ENCODE peak calls at places on chromosomes 11 and 22, in ten cellular contexts. M is stimulated activated CD4-positive, alpha-beta T cell treated with anti-CD3 and anti-CD28 coated beads, Interleukin-2, amount 100 ng/mL, for 48 hours; Q is GOT3; L is epithelial cell of esophagus; G is NCI-H1694 treated with DMSO at 0.1 percent for 48 hours; W is pons; E is AML-193; R is activated CD4-positive, alpha-beta T cell treated with anti-CD3 and anti-CD28 coated beads, Interleukin-2, amount 50 U/mL, for 48 hours; H is posterior cingulate gyrus; V is stimulated activated CD8-positive, alpha-beta memory T cell treated with anti-CD3 and anti-CD28 coated beads, Interleukin-15, amount 100 ng/mL, for 4 hours. I is an unnamed sample.

GRCh38 chr11:65102142-65103095 is 6.4 kb downstream of the VPS51 start:
- DNase-seq in M (no peak), Q (no peak), L (no peak), G (no peak), W (peak), E (no peak), R (no peak), H (peak), V (no peak), I (no peak)

GRCh38 chr11:2129323-2129698 is 9.9 kb downstream of the IGF2 start:
- DNase-seq in M (no peak), Q (no peak), L (no peak), G (no peak), W (no peak), E (no peak), R (no peak), H (peak), V (no peak), I (no peak)

GRCh38 chr11:77147668-77148321 is 19.7 kb downstream of the MYO7A start:
- DNase-seq in M (no peak), Q (no peak), L (peak), G (peak), W (no peak), E (no peak), R (peak), H (peak), V (no peak), I (no peak)

GRCh38 chr22:18925368-18926064 is 10.6 kb downstream of the PRODH start:
- DNase-seq in M (no peak), Q (no peak), L (no peak), G (no peak), W (no peak), E (no peak), R (no peak), H (no peak), V (no peak), I (no peak)

GRCh38 chr11:86571273-86571948 is 101.0 kb downstream of the ME3 start:
- DNase-seq in M (no peak), Q (no peak), L (no peak), G (no peak), W (no peak), E (no peak), R (no peak), H (no peak), V (no peak), I (peak)

GRCh38 chr11:69938206-69938605 is 119.0 kb upstream of the FGF3 start:
- DNase-seq in M (no peak), Q (no peak), L (no peak), G (no peak), W (no peak), E (no peak), R (no peak), H (no peak), V (no peak), I (no peak)

GRCh38 chr11:12807621-12808020 is 133.4 kb downstream of the TEAD1 start:
- DNase-seq in M (no peak), Q (no peak), L (no peak), G (no peak), W (no peak), E (no peak), R (no peak), H (no peak), V (no peak), I (no peak)

GRCh38 chr11:107659310-107659709 is 52.5 kb downstream of the SLN start:
- DNase-seq in M (no peak), Q (no peak), L (no peak), G (no peak), W (no peak), E (no peak), R (no peak), H (no peak), V (no peak), I (no peak)

I was measured in KBM-7.